ENCODE peak calls at places on chromosomes 11 and 22, in six cellular contexts. P, G, O, C, S and D are unnamed samples.

GRCh38 chr11:969651-970205 is 44.1 kb downstream of the AP2A2 start:
- DNase-seq in O (no peak), C (no peak), S (no peak), P (no peak), G (no peak), D (no peak)

GRCh38 chr11:86438685-86439084 is 64.0 kb downstream of the CCDC81 start:
- DNase-seq in O (no peak), S (no peak), P (no peak), G (no peak), C (peak), D (no peak)

GRCh38 chr11:121425818-121426217 is 26.3 kb upstream of the SORL1 start:
- DNase-seq in O (no peak), C (no peak), G (no peak), S (no peak), P (no peak), D (no peak)

GRCh38 chr22:22377335-22377734 is 131.2 kb downstream of the ZNF280B start:
- DNase-seq in C (no peak), P (no peak), G (no peak), S (no peak), O (no peak), D (no peak)

GRCh38 chr22:29443861-29444431 is 5.6 kb downstream of the RFPL1 start:
- DNase-seq in G (no peak), P (no peak), C (no peak), O (no peak), S (no peak), D (no peak)

GRCh38 chr11:72781063-72781312 is 12.9 kb downstream of the STARD10 start:
- DNase-seq in S (peak), O (no peak), G (no peak), C (no peak), P (no peak), D (no peak)

GRCh38 chr22:27252282-27253049 is 549.1 kb downstream of the MN1 start:
- DNase-seq in G (no peak), P (no peak), C (no peak), S (no peak), O (no peak), D (no peak)

GRCh38 chr22:25696763-25697710 is 45.0 kb upstream of the MYO18B start:
- DNase-seq in C (no peak), S (no peak), G (peak), P (no peak), O (no peak), D (no peak)

GRCh38 chr11:29184939-29185890 is 831.6 kb downstream of the KCNA4 start:
- DNase-seq in C (no peak), O (no peak), P (no peak), G (no peak), S (no peak), D (no peak)

GRCh38 chr11:68311155-68312116 is 955 bp upstream of the LRP5 start:
- DNase-seq in O (no peak), P (no peak), C (no peak), G (peak), S (no peak), D (no peak)

GRCh38 chr11:130761560-130762220 is 154.6 kb downstream of the SNX19 start:
- DNase-seq in C (no peak), P (no peak), S (no peak), O (no peak), G (no peak), D (no peak)

GRCh38 chr11:125593113-125593761 is 585 bp downstream of the STT3A start:
- DNase-seq in C (peak), S (no peak), P (peak), O (no peak), G (no peak), D (no peak)

GRCh38 chr11:10261821-10262220 is 32.2 kb downstream of the SBF2 start:
- DNase-seq in O (no peak), C (no peak), S (no peak), G (no peak), P (no peak), D (no peak)

GRCh38 chr11:60927600-60927999 is 3.3 kb downstream of the TMEM132A start:
- DNase-seq in G (no peak), C (no peak), P (no peak), S (no peak), O (no peak), D (no peak)

GRCh38 chr22:49882519-49883293 is 29.1 kb downstream of the ZBED4 start:
- DNase-seq in S (no peak), O (no peak), P (no peak), G (no peak), C (no peak), D (no peak)

GRCh38 chr11:104892723-104893511 is 5.3 kb downstream of the CASP12 start:
- DNase-seq in G (no peak), C (no peak), S (no peak), P (no peak), O (no peak), D (no peak)

GRCh38 chr22:45246060-45246985 is 5.6 kb upstream of the KIAA0930 start:
- DNase-seq in O (no peak), C (no peak), P (peak), G (peak), S (no peak), D (no peak)

GRCh38 chr22:21736084-21736642 is 569 bp upstream of the YPEL1 start:
- DNase-seq in C (no peak), S (no peak), G (no peak), O (no peak), P (no peak), D (no peak)

GRCh38 chr22:36144886-36145541 is 15.5 kb downstream of the APOL3 start:
- DNase-seq in P (peak), O (no peak), S (peak), G (peak), C (peak), D (no peak)

GRCh38 chr22:35777335-35777975 is 59.8 kb downstream of the APOL5 start:
- DNase-seq in P (no peak), O (no peak), G (no peak), S (no peak), C (no peak), D (no peak)

GRCh38 chr11:72088076-72088806 is 7.6 kb downstream of the LRRC51 start:
- DNase-seq in O (no peak), G (no peak), C (no peak), S (no peak), P (no peak), D (no peak)

GRCh38 chr11:72507050-72507449 is 72.7 kb upstream of the CLPB start:
- DNase-seq in S (no peak), P (no peak), G (no peak), O (no peak), C (no peak), D (no peak)

GRCh38 chr11:11970556-11970955 is 37.9 kb downstream of the DKK3 start:
- DNase-seq in P (no peak), G (no peak), C (no peak), S (peak), O (no peak), D (no peak)

GRCh38 chr22:45993841-45994240 is 16.9 kb upstream of the WNT7B start:
- DNase-seq in C (no peak), P (no peak), G (no peak), O (no peak), S (no peak), D (no peak)

GRCh38 chr22:29163808-29164207 is 41.9 kb upstream of the EMID1 start:
- DNase-seq in O (no peak), C (no peak), G (no peak), S (no peak), P (no peak), D (no peak)

GRCh38 chr22:42794551-42795510 is 62.2 kb downstream of the ARFGAP3 start:
- DNase-seq in O (no peak), S (no peak), P (peak), G (no peak), C (no peak), D (no peak)

GRCh38 chr11:76637491-76638266 is 32.9 kb downstream of the LRRC32 start:
- DNase-seq in P (no peak), C (no peak), O (peak), S (no peak), G (no peak), D (no peak)

GRCh38 chr11:134854391-134854991 is 442.4 kb upstream of the B3GAT1 start:
- DNase-seq in C (no peak), G (no peak), P (no peak), S (peak), O (no peak), D (no peak)

GRCh38 chr11:25453471-25453870 is 878.5 kb upstream of the ANO3 start:
- DNase-seq in O (no peak), P (no peak), C (no peak), G (no peak), S (no peak), D (no peak)

GRCh38 chr11:116173946-116174911 is 598.6 kb downstream of the BUD13 start:
- DNase-seq in S (peak), O (no peak), G (no peak), P (no peak), C (no peak), D (no peak)

GRCh38 chr11:61384271-61385242 is 7.8 kb upstream of the TMEM216 start:
- DNase-seq in S (peak), C (peak), G (no peak), O (no peak), P (peak), D (no peak)

DNA sequence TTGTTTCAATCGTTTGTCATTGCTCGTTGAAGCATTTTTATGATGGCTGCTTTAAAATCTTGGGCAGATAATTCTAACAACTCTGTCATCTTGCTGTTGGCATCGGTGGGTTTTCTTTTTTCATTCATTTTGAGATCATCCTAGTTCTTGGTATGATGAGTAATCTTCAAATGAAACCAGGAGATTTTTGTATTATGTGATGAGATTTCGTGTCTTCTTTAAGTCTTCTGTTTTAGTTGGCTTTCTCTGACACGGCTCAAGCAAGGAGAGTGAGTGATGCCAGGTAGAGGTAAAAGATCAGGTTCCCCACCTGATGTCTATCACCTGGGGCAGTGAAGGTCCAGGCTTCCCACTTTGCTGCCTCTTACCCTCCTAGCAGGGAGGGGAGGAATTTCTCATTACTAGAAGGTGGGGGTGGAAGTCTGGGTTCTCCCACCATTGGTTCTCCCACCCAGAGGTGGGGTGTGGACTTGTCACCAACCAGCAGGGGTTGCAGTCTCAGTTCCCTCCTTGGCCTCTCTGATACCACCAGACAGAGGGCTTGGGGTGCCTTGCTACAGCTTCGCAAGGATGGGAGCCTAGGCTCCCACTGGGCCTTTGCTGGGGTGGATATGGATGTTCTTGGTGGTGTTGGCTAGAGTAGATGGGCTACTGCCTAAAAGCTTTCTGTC is 12.9 kb downstream of the CDC45 start:
- DNase-seq in G (no peak), O (no peak), S (no peak), P (no peak), C (no peak), D (no peak)
- TF ChIP-seq TAF1 in G (no peak), O (no peak), S (no peak), P (no peak), C (no peak), D (no peak)

GRCh38 chr11:119992171-119993051 is 145.5 kb downstream of the TRIM29 start:
- DNase-seq in S (no peak), C (no peak), G (no peak), P (no peak), O (no peak), D (no peak)
- TF ChIP-seq TAF1 in S (no peak), C (no peak), G (no peak), P (no peak), O (no peak), D (no peak)

DNA sequence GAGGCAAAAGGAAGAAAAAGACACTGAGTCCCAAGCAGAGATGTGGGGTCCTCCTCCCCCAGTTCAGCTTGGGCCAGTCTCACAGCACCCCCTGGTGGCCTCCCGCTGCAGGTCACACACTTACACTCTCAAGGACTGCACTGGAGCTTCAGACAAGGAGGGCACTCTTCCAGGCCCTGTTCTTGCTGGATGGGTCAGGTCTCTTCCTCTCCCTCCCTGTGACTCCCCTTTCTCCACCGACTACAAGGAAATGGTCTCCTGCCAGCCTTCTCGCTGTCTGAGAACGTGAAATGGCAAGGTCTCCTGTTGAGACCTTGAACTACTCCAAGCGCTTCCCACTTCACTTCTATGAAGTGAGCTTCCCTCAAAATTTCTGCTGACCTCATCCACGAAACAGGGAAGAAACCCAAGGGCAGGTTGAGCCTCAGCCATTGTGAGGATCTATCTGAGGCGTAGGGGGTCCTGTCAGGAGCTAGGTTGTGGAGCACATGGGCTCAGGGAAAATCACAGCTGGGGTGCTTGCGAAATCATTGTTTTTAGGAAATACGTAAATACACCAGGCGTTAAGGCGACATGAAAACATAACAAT is 11.2 kb upstream of the IGLL1 start:
- DNase-seq in S (peak), O (no peak), P (peak), G (peak), C (peak), D (no peak)
- TF ChIP-seq TAF1 in S (no peak), O (no peak), P (no peak), G (no peak), C (no peak), D (no peak)

DNA sequence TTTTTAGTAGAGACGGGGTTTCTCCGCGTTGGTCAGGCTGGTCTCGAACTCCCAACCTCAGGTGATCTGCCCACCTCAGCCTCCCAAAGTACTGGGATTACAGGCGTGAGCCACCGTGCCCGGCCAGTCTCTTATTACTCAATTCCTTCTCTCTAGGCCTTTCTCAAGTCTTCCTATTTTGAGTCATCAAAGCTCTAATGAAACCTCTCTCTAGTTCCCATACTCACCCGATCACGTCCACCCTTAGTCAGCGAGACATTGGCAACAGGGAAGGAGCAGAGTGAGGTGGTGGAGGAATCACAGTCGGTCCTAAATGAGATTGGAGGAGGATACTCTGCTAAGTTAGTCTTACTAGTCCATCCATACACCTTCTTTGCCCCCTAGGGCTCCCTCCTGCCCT is 5.0 kb downstream of the BSCL2 start:
- DNase-seq in C (no peak), G (no peak), S (no peak), O (no peak), P (no peak), D (no peak)
- TF ChIP-seq TAF1 in C (no peak), G (no peak), S (no peak), O (no peak), P (no peak), D (no peak)

GRCh38 chr11:36540998-36541397 is 26.8 kb upstream of the RAG1 start:
- DNase-seq in P (peak), O (peak), S (no peak), G (peak), C (peak), D (peak)
- TF ChIP-seq TAF1 in P (no peak), O (no peak), S (no peak), G (no peak), C (no peak), D (no peak)